ENCODE peak calls at places on chromosomes 2 and 18, in five cellular contexts. One of them, this sample, is unnamed.

GRCh38 chr2:186197955-186198354 is 288.1 kb upstream of the ZC3H15 start:
- DNase-seq in progenitor cell of endocrine pancreas: no peak
- DNase-seq in CD4-positive, alpha-beta T cell: no peak
- DNase-seq in A549: no peak
- DNase-seq in GM06990: no peak
- DNase-seq in this sample: no peak

GRCh38 chr2:119929537-119929936 is 83.3 kb upstream of the EPB41L5 start:
- DNase-seq in progenitor cell of endocrine pancreas: no peak
- DNase-seq in CD4-positive, alpha-beta T cell: no peak
- DNase-seq in A549: no peak
- DNase-seq in GM06990: no peak
- DNase-seq in this sample: no peak

GRCh38 chr2:120741514-120742448 is 6.1 kb downstream of the GLI2 start:
- DNase-seq in progenitor cell of endocrine pancreas: peak; percentile 51
- DNase-seq in CD4-positive, alpha-beta T cell: no peak
- DNase-seq in A549: no peak
- DNase-seq in GM06990: no peak
- DNase-seq in this sample: no peak

GRCh38 chr2:222939208-222939846 is 78.5 kb downstream of the ACSL3 start:
- DNase-seq in progenitor cell of endocrine pancreas: peak; percentile 48
- DNase-seq in CD4-positive, alpha-beta T cell: peak; percentile 29
- DNase-seq in A549: peak; percentile 72
- DNase-seq in GM06990: peak; percentile 18
- DNase-seq in this sample: peak; percentile 85

GRCh38 chr2:3747032-3747654 is 43.8 kb downstream of the DCDC2C start:
- DNase-seq in progenitor cell of endocrine pancreas: no peak
- DNase-seq in CD4-positive, alpha-beta T cell: no peak
- DNase-seq in A549: no peak
- DNase-seq in GM06990: no peak
- DNase-seq in this sample: no peak

GRCh38 chr18:7927119-7927518 is 360.0 kb downstream of the PTPRM start:
- DNase-seq in progenitor cell of endocrine pancreas: no peak
- DNase-seq in CD4-positive, alpha-beta T cell: no peak
- DNase-seq in A549: no peak
- DNase-seq in GM06990: no peak
- DNase-seq in this sample: no peak

GRCh38 chr18:39862341-39862740 is 2092.7 kb upstream of the PIK3C3 start:
- DNase-seq in progenitor cell of endocrine pancreas: no peak
- DNase-seq in CD4-positive, alpha-beta T cell: no peak
- DNase-seq in A549: no peak
- DNase-seq in GM06990: no peak
- DNase-seq in this sample: no peak

GRCh38 chr18:39846277-39846676 is 2108.8 kb upstream of the PIK3C3 start:
- DNase-seq in progenitor cell of endocrine pancreas: no peak
- DNase-seq in CD4-positive, alpha-beta T cell: no peak
- DNase-seq in A549: no peak
- DNase-seq in GM06990: no peak
- DNase-seq in this sample: no peak

GRCh38 chr2:238684362-238685326 is 163.2 kb upstream of the TWIST2 start:
- DNase-seq in progenitor cell of endocrine pancreas: no peak
- DNase-seq in CD4-positive, alpha-beta T cell: no peak
- DNase-seq in A549: peak; percentile 99
- DNase-seq in GM06990: no peak
- DNase-seq in this sample: no peak

GRCh38 chr2:32246911-32247310 is 17.8 kb downstream of the NLRC4 start:
- DNase-seq in progenitor cell of endocrine pancreas: no peak
- DNase-seq in CD4-positive, alpha-beta T cell: no peak
- DNase-seq in A549: no peak
- DNase-seq in GM06990: no peak
- DNase-seq in this sample: no peak

GRCh38 chr2:3377279-3377611 is 373 bp downstream of the EIPR1 start:
- DNase-seq in progenitor cell of endocrine pancreas: no peak
- DNase-seq in CD4-positive, alpha-beta T cell: no peak
- DNase-seq in A549: peak; percentile 70
- DNase-seq in GM06990: no peak
- DNase-seq in this sample: no peak

GRCh38 chr2:127661949-127662510 is 13.3 kb downstream of the LIMS2 start:
- DNase-seq in progenitor cell of endocrine pancreas: no peak
- DNase-seq in CD4-positive, alpha-beta T cell: no peak
- DNase-seq in A549: no peak
- DNase-seq in GM06990: no peak
- DNase-seq in this sample: no peak

GRCh38 chr2:215171151-215171550 is 32.7 kb upstream of the ABCA12 start:
- DNase-seq in progenitor cell of endocrine pancreas: no peak
- DNase-seq in CD4-positive, alpha-beta T cell: no peak
- DNase-seq in A549: no peak
- DNase-seq in GM06990: no peak
- DNase-seq in this sample: no peak

GRCh38 chr2:172964511-172964910 is 111.1 kb upstream of the MAP3K20 start:
- DNase-seq in progenitor cell of endocrine pancreas: no peak
- DNase-seq in CD4-positive, alpha-beta T cell: no peak
- DNase-seq in A549: no peak
- DNase-seq in GM06990: no peak
- DNase-seq in this sample: no peak

GRCh38 chr2:111133603-111134002 is 12.9 kb downstream of the BCL2L11 start:
- DNase-seq in progenitor cell of endocrine pancreas: no peak
- DNase-seq in CD4-positive, alpha-beta T cell: no peak
- DNase-seq in A549: no peak
- DNase-seq in GM06990: no peak
- DNase-seq in this sample: no peak

GRCh38 chr2:130336877-130337734 is 5.6 kb upstream of the IMP4 start:
- DNase-seq in progenitor cell of endocrine pancreas: peak; percentile 91
- DNase-seq in CD4-positive, alpha-beta T cell: peak; percentile 36
- DNase-seq in A549: peak; percentile 90
- DNase-seq in GM06990: peak; percentile 72
- DNase-seq in this sample: peak; percentile 86

GRCh38 chr2:196314780-196315179 is 143.4 kb upstream of the STK17B start:
- DNase-seq in progenitor cell of endocrine pancreas: no peak
- DNase-seq in CD4-positive, alpha-beta T cell: no peak
- DNase-seq in A549: peak; percentile 66
- DNase-seq in GM06990: no peak
- DNase-seq in this sample: no peak
- TF ChIP-seq CTCF in progenitor cell of endocrine pancreas: no peak
- TF ChIP-seq CTCF in CD4-positive, alpha-beta T cell: no peak
- TF ChIP-seq CTCF in A549: no peak
- TF ChIP-seq CTCF in GM06990: no peak
- TF ChIP-seq CTCF in this sample: no peak

GRCh38 chr2:37324536-37324785 is 172 bp downstream of the PRKD3 start:
- DNase-seq in progenitor cell of endocrine pancreas: no peak
- DNase-seq in CD4-positive, alpha-beta T cell: no peak
- DNase-seq in A549: no peak
- DNase-seq in GM06990: no peak
- DNase-seq in this sample: no peak
- TF ChIP-seq CTCF in progenitor cell of endocrine pancreas: peak; percentile 17
- TF ChIP-seq CTCF in CD4-positive, alpha-beta T cell: no peak
- TF ChIP-seq CTCF in A549: no peak
- TF ChIP-seq CTCF in GM06990: no peak
- TF ChIP-seq CTCF in this sample: no peak

GRCh38 chr2:151614606-151615306 is 119.5 kb downstream of the NEB start:
- DNase-seq in progenitor cell of endocrine pancreas: no peak
- DNase-seq in CD4-positive, alpha-beta T cell: no peak
- DNase-seq in A549: no peak
- DNase-seq in GM06990: no peak
- DNase-seq in this sample: no peak
- TF ChIP-seq CTCF in progenitor cell of endocrine pancreas: no peak
- TF ChIP-seq CTCF in CD4-positive, alpha-beta T cell: no peak
- TF ChIP-seq CTCF in A549: peak; percentile 8
- TF ChIP-seq CTCF in GM06990: no peak
- TF ChIP-seq CTCF in this sample: no peak

DNA sequence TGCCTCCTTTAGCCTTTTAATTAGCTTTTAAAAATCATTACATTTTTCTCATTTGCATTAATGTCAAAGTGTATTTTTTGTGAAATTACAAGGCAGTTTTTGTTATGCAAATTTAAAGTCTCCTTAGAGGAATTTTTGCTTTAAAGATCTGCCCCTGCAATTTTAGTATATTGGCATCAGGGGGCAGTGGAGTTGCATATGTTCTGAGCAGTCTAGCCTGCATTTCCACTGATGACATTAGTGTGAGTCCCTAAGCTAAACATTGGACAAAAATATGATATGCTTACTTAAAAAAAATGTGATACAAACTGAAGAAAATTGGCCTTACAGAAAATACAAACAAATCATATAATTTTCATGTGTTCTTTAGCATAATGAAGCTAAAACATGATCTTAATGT is 426.5 kb downstream of the SLC4A3 start:
- DNase-seq in progenitor cell of endocrine pancreas: no peak
- DNase-seq in CD4-positive, alpha-beta T cell: no peak
- DNase-seq in A549: peak; percentile 57
- DNase-seq in GM06990: no peak
- DNase-seq in this sample: no peak
- TF ChIP-seq CTCF in progenitor cell of endocrine pancreas: peak; percentile 37
- TF ChIP-seq CTCF in CD4-positive, alpha-beta T cell: no peak
- TF ChIP-seq CTCF in A549: peak; percentile 39
- TF ChIP-seq CTCF in GM06990: no peak
- TF ChIP-seq CTCF in this sample: peak; percentile 69

DNA sequence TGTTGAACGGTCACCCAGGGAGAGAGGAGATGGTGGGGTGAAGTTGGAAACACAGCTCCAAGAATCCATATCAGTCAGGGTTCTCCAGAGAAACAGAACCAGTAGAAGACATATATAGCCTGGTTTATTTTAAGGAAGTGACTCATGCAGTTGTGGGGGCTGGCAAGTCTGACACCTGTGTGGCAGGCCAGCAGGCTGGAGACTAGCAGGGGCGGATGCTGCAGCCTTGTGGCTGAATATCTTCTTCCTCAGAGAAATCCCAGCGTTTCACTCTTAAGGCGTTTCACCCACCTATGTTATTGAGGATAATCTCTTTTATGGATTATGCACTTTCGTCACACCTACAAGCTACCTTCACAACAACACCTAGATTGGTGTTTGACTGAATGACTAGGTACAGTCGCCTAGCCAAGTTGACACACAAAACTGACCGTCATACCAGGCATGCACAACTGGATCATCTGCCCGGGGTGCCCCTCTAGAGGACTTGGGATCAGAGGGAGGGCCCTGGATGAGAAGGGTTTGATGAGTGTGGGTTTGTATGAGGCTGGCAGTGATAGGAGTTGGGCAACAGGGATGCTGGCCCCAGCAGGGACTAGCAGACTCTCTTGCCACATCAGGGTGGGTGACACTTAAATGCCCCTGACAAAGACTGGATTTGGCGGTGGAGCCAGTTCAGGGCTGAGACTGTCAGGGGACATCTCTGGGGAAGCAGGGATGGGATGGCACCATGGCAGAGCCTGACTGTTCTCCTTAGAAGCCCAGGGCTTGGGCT is 23.4 kb downstream of the MROH2A start:
- DNase-seq in progenitor cell of endocrine pancreas: no peak
- DNase-seq in CD4-positive, alpha-beta T cell: no peak
- DNase-seq in A549: no peak
- DNase-seq in GM06990: no peak
- DNase-seq in this sample: no peak
- TF ChIP-seq CTCF in progenitor cell of endocrine pancreas: no peak
- TF ChIP-seq CTCF in CD4-positive, alpha-beta T cell: no peak
- TF ChIP-seq CTCF in A549: no peak
- TF ChIP-seq CTCF in GM06990: no peak
- TF ChIP-seq CTCF in this sample: no peak

DNA sequence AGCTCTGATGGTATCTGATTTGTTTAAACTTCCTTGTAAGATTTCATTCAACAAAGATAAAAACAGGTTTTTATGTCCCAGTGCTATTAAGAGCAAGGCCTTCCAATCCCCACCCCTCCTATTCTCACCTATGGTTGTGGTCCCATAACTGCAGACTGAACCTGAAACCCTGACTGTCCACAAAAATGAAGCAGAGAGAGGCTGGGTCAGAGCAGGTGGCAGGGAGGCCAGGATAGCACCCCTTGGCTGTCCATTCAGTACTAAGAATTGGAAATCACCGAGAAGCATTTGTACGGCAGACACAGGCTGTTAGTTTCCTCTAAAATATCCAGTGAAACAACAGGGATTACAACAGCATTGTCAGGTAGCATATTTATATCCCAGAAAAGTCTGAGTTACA is 37.3 kb upstream of the FMNL2 start:
- DNase-seq in progenitor cell of endocrine pancreas: no peak
- DNase-seq in CD4-positive, alpha-beta T cell: no peak
- DNase-seq in A549: no peak
- DNase-seq in GM06990: no peak
- DNase-seq in this sample: no peak
- TF ChIP-seq CTCF in progenitor cell of endocrine pancreas: no peak
- TF ChIP-seq CTCF in CD4-positive, alpha-beta T cell: no peak
- TF ChIP-seq CTCF in A549: no peak
- TF ChIP-seq CTCF in GM06990: no peak
- TF ChIP-seq CTCF in this sample: no peak

GRCh38 chr18:22330508-22330907 is 87.2 kb downstream of the CTAGE1 start:
- DNase-seq in progenitor cell of endocrine pancreas: no peak
- DNase-seq in CD4-positive, alpha-beta T cell: no peak
- DNase-seq in A549: no peak
- DNase-seq in GM06990: no peak
- DNase-seq in this sample: no peak

GRCh38 chr18:22337311-22337710 is 80.4 kb downstream of the CTAGE1 start:
- DNase-seq in progenitor cell of endocrine pancreas: no peak
- DNase-seq in CD4-positive, alpha-beta T cell: no peak
- DNase-seq in A549: no peak
- DNase-seq in GM06990: no peak
- DNase-seq in this sample: no peak

GRCh38 chr18:22336406-22336805 is 81.3 kb downstream of the CTAGE1 start:
- DNase-seq in progenitor cell of endocrine pancreas: no peak
- DNase-seq in CD4-positive, alpha-beta T cell: no peak
- DNase-seq in A549: no peak
- DNase-seq in GM06990: no peak
- DNase-seq in this sample: no peak

GRCh38 chr18:22335644-22336275 is 82.0 kb downstream of the CTAGE1 start:
- DNase-seq in progenitor cell of endocrine pancreas: no peak
- DNase-seq in CD4-positive, alpha-beta T cell: no peak
- DNase-seq in A549: no peak
- DNase-seq in GM06990: no peak
- DNase-seq in this sample: peak; percentile 30

DNA sequence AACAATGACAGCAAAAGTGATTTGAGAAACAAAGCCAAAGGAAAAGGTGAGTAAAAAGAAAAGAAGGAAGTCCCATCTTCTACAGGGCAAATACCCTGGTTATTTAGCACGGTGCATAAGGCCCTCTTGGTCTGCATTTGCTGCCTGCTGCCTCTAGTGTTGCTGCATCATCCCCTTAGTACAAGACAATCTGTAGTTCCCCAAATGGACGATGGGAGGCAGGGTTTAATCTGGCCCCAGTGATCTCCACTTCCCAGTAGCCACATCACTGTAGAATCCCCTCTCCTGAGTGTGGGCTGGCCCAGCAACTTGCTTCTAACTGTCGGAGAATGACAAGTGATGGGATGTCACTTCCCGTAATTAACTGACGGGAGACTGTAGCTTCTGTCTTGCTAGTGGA is 85.1 kb downstream of the CTAGE1 start:
- DNase-seq in progenitor cell of endocrine pancreas: no peak
- DNase-seq in CD4-positive, alpha-beta T cell: no peak
- DNase-seq in A549: peak; percentile 35
- DNase-seq in GM06990: no peak
- DNase-seq in this sample: peak; percentile 24
- TF ChIP-seq CTCF in progenitor cell of endocrine pancreas: peak; percentile 34
- TF ChIP-seq CTCF in CD4-positive, alpha-beta T cell: no peak
- TF ChIP-seq CTCF in A549: no peak
- TF ChIP-seq CTCF in GM06990: peak; percentile 31
- TF ChIP-seq CTCF in this sample: peak; percentile 43

GRCh38 chr2:95179451-95179850 is 13.8 kb downstream of the ZNF2 start:
- DNase-seq in progenitor cell of endocrine pancreas: no peak
- DNase-seq in CD4-positive, alpha-beta T cell: no peak
- DNase-seq in A549: no peak
- DNase-seq in GM06990: no peak
- DNase-seq in this sample: no peak

GRCh38 chr2:95181774-95182173 is 16.2 kb downstream of the ZNF2 start:
- DNase-seq in progenitor cell of endocrine pancreas: no peak
- DNase-seq in CD4-positive, alpha-beta T cell: no peak
- DNase-seq in A549: no peak
- DNase-seq in GM06990: no peak
- DNase-seq in this sample: no peak

GRCh38 chr2:95185973-95186372 is 20.4 kb downstream of the ZNF2 start:
- DNase-seq in progenitor cell of endocrine pancreas: no peak
- DNase-seq in CD4-positive, alpha-beta T cell: no peak
- DNase-seq in A549: no peak
- DNase-seq in GM06990: no peak
- DNase-seq in this sample: no peak

GRCh38 chr2:95185197-95185596 is 19.6 kb downstream of the ZNF2 start:
- DNase-seq in progenitor cell of endocrine pancreas: no peak
- DNase-seq in CD4-positive, alpha-beta T cell: no peak
- DNase-seq in A549: no peak
- DNase-seq in GM06990: no peak
- DNase-seq in this sample: no peak
- TF ChIP-seq CTCF in progenitor cell of endocrine pancreas: no peak
- TF ChIP-seq CTCF in CD4-positive, alpha-beta T cell: no peak
- TF ChIP-seq CTCF in A549: no peak
- TF ChIP-seq CTCF in GM06990: no peak
- TF ChIP-seq CTCF in this sample: no peak